ENCODE peak calls at places on chromosomes 4 and X, in four cellular contexts. B is effector memory CD4-positive, alpha-beta T cell; U is tibial nerve; K is naive thymus-derived CD4-positive, alpha-beta T cell. T is an unnamed sample.

GRCh38 chr4:157220026-157220881 is at the start of gene GRIA2:
- DNase-seq in B (no peak), U (no peak), K (no peak), T (peak; percentile 53)

GRCh38 chrX:133929836-133930464 is 55.4 kb downstream of the GPC3 start:
- DNase-seq in B (no peak), U (no peak), K (no peak), T (no peak)

GRCh38 chr4:144820706-144821105 is 174.8 kb downstream of the HHIP start:
- DNase-seq in B (no peak), U (no peak), K (no peak), T (no peak)

GRCh38 chr4:52657630-52658501 is 1.2 kb downstream of the USP46 start:
- DNase-seq in B (no peak), U (peak; percentile 10), K (no peak), T (no peak)

GRCh38 chr4:82469776-82470345 is 39.5 kb downstream of the ENOPH1 start:
- DNase-seq in B (no peak), U (no peak), K (no peak), T (no peak)

GRCh38 chr4:104795264-104795934 is 300.7 kb upstream of the CXXC4 start:
- DNase-seq in B (no peak), U (no peak), K (no peak), T (no peak)

GRCh38 chrX:107562482-107562881 is 65.8 kb upstream of the PRPS1 start:
- DNase-seq in B (no peak), U (no peak), K (no peak), T (no peak)

GRCh38 chr4:1283711-1284110 is 6.0 kb upstream of the MAEA start:
- DNase-seq in B (no peak), U (no peak), K (no peak), T (no peak)

GRCh38 chr4:54274264-54274663 is 45.2 kb downstream of the PDGFRA start:
- DNase-seq in B (no peak), U (no peak), K (no peak), T (no peak)

DNA sequence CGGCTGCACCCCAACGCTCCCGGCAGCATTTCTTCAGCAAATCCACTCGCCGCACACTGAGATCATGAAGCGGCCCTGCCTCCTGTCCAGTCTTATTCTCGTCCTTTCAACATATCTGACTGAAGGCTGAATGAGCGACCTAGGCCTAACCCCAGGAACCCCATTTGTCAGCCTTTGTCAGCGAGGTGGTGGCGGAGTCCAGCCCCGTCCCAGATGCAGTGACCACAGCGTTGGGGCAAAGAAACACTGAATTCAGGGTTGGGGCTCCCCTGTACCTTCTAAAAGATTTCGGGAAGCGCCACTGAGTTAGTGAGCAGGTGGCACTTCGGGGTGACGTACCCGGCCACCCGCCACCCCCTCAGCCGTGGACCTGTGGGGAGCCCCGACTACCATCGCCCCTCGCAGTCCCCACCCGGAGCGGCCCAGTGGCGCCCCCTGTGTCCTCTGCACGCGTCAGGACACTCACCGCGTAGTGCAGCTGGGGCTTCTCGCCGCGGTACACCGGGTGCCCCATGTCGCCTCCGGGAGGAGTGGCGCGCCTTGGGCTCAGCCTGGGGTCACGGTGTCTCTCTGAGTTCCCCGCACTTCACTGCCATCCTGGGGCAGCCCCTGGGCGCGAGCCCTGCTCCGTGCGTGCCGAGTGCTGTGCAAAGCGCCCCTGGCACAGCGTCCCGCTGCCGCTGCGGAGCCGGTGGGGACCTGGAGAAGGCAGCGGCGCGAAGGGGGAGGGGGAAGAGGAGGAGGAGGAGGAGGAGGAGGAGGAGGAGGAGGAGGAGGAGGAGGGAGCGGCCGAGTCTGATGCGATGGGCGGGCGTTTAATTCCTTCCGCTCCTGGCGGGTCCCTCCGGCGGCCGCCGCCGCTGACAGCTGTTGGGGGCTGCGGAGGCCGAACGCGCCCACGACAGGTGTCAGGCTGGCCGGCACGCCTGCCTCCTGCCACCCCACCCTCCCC is 134.1 kb downstream of the AMELX start:
- DNase-seq in B (no peak), U (peak; percentile 29), K (no peak), T (peak; percentile 61)
- H3K4me1 ChIP-seq in B (no peaks in the 10 kb centered on the region), U (no peaks in the 10 kb centered on the region), K (no peaks in the 10 kb centered on the region), T (peaks cover 10% of the 10 kb centered on the region)

DNA sequence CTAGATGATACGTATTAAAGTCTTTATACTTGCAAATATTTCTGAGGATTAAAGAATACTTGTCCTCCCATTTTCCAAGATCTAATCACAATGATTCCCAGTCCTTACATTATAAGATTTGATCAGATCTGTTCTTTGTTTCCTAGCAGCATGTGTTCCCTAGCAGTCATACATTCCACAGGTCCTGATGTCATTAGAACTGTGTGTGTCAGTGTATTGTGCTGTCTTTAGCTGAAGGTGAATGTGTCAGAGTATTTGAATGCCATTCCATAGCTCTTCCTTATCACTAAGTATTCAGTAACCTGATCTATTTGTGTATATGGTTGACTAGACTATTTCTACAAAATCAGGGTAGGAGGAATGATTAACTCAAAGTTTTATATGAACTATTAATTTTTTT is 4.2 kb downstream of the ADGRL3 start:
- DNase-seq in B (no peak), U (no peak), K (no peak), T (no peak)
- H3K27ac ChIP-seq in B (no peak overlapping the region), U (peak overlapping the region; percentile 79), K (no peak overlapping the region), T (no peak overlapping the region)

GRCh38 chr4:159981457-159981856 is 878.6 kb downstream of the RAPGEF2 start:
- DNase-seq in B (no peak), U (no peak), K (no peak), T (no peak)

GRCh38 chr4:159979351-159979750 is 876.5 kb downstream of the RAPGEF2 start:
- DNase-seq in B (no peak), U (no peak), K (no peak), T (no peak)

GRCh38 chr4:159983080-159983479 is 880.2 kb downstream of the RAPGEF2 start:
- DNase-seq in B (no peak), U (no peak), K (no peak), T (no peak)

GRCh38 chr4:159979953-159980352 is 877.1 kb downstream of the RAPGEF2 start:
- DNase-seq in B (no peak), U (no peak), K (no peak), T (no peak)

GRCh38 chr4:159977907-159978617 is 875.2 kb downstream of the RAPGEF2 start:
- DNase-seq in B (no peak), U (no peak), K (no peak), T (no peak)
- H3K4me3 ChIP-seq in B (no peak overlapping the region), U (no peak overlapping the region), K (no peak overlapping the region), T (no peak overlapping the region)

GRCh38 chrX:7069556-7069955 is 78.0 kb upstream of the STS start:
- DNase-seq in B (no peak), U (no peak), K (no peak), T (no peak)
- H3K4me1 ChIP-seq in B (peaks cover 8% of the 10 kb centered on the region), U (no peaks in the 10 kb centered on the region), K (no peaks in the 10 kb centered on the region), T (no peaks in the 10 kb centered on the region)

DNA sequence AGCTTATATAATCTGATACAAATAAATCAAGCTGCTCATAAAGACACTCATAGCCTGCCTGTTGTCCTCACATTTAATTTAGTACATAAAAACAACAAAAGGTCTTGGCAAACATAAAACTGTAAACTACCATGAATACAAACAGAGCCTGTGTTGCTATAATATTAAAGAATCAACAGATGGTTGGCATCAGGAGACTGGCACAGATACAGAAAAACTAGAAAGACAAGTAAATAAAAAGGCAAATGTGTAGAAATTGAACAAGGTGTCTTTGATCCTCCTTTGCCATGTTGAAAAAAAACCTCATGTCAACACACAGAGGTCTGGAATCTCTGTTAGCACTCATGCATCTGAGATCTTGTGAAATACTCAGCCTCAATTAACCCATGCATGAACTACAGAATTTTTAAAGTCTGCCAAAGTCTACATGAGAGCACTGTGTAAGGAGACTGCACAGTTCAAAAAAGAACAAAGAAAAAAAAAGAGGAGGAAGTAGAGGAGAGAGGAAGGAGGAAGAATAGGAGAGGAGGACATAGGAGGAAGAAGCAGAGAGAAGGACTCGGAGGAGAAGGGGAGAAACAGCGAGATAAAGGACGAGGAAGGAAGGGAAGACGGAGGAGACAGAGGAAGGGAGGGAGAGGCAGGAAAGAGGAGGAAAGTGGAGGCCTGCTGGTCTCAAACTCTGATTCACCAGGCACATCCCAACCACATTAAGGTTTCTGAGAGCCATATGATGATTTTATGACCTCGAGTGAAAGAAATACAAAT is 52.8 kb downstream of the PRDM5 start:
- DNase-seq in B (no peak), U (no peak), K (no peak), T (no peak)
- H3K27ac ChIP-seq in B (no peak overlapping the region), U (no peak overlapping the region), K (no peak overlapping the region), T (no peak overlapping the region)

DNA sequence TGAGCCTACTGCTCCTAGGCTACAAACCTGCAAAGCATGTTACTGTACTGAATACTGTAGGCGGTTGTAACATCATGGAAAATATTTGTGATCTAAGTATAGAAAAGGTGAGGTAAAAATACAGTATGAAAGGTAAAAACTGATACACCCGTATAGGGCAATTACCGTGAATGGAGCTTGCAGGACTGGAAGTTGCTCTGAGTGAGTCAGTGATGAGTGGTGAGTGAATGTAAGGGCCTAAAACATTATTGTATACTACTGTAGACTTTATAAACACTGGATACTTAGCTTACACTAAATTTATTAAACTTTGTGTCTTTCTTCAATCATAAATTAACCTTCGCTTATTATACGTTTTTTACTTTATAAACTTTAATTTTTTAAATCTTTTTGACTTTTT is 3.7 kb downstream of the KIF4A start:
- DNase-seq in B (no peak), U (no peak), K (no peak), T (no peak)
- H3K4me3 ChIP-seq in B (no peak overlapping the region), U (no peak overlapping the region), K (no peak overlapping the region), T (no peak overlapping the region)

DNA sequence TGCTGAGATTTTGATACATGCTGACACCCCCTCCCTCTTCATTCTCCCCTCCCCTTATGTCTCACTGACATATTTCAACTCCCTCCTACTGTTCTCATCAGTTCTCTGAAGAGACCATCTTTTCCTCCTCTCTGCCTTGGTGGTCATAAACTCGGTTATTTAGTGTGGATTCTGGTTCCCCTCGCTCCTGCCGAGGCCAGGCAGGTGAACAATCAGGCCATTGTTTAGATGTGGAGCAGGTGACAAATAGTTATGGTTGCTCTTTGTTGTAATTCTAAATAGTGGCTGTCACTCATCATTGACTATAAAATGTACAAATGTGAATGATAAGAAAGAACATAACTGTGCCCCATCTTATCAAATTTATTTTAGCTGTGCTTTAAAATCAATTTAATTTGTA is 324.6 kb downstream of the BCOR start:
- DNase-seq in B (no peak), U (no peak), K (no peak), T (no peak)
- H3K4me1 ChIP-seq in B (peaks cover 20% of the 10 kb centered on the region), U (peaks cover 3% of the 10 kb centered on the region), K (peaks cover 26% of the 10 kb centered on the region), T (peaks cover 13% of the 10 kb centered on the region)

DNA sequence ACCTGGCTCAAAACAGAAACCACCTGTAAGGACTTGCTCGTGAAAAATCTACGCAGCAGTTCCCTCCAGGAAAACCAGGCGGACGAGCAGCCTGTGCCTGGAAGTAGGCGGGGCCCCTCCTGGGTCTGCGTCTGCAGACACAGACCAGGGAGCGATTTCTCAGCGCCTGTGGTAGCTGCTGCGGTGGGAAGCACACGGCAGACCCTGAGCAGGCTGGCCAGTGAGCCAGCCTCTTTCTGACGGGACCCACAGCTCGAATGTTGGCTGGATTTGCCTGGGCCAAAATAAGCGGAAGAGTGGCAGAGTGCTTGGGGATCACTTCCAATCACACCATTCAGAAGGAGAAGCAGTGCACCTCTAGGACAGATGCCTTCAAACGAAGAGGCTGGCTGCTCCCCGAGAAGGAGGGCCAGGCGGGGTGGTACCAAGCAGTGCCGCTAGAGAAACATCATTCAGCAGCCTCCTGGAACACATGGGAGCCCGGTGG is 86.0 kb downstream of the GATB start:
- DNase-seq in B (no peak), U (no peak), K (no peak), T (peak; percentile 63)
- H3K27ac ChIP-seq in B (no peak overlapping the region), U (peak overlapping the region; percentile 13), K (no peak overlapping the region), T (no peak overlapping the region)

DNA sequence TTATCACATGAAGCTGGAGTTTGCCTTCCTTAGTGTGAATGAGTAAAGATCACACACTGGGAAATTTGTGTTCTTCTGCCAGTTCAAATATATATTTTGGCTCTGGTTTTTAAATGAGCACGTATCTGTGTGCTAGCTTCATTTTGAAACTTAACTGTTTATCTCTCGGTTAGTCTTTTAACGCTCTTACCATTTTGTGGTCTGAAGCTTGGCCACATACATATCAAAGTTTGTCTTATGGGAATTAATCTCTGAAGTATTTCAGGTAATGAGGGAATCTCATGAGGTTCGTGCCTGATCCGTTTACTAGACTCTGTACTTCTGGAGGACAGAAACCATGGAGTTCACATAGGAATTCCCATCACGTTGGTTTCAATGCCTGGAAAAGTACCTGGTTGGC is 13.8 kb downstream of the ATP10D start:
- DNase-seq in B (no peak), U (no peak), K (no peak), T (no peak)
- H3K4me3 ChIP-seq in B (no peak overlapping the region), U (no peak overlapping the region), K (no peak overlapping the region), T (no peak overlapping the region)

T was measured in lower lobe of right lung.